ENCODE peak calls at places on chromosomes 7 and 10, in four cellular contexts. One of them, this sample, is unnamed.

GRCh38 chr10:20817646-20818045 is 79.5 kb downstream of the NEBL start:
- DNase-seq in glomerular endothelial cell: no peak
- DNase-seq in Calu3: no peak
- DNase-seq in GM13977: no peak
- DNase-seq in this sample: no peak

GRCh38 chr10:116947838-116948529 is 57.0 kb downstream of the SHTN1 start:
- DNase-seq in glomerular endothelial cell: peak
- DNase-seq in Calu3: peak
- DNase-seq in GM13977: no peak
- DNase-seq in this sample: no peak

GRCh38 chr7:102306916-102307677 is 20.4 kb downstream of the SH2B2 start:
- DNase-seq in glomerular endothelial cell: no peak
- DNase-seq in Calu3: no peak
- DNase-seq in GM13977: peak
- DNase-seq in this sample: peak

GRCh38 chr10:122207596-122207995 is 63.5 kb upstream of the BTBD16 start:
- DNase-seq in glomerular endothelial cell: no peak
- DNase-seq in Calu3: no peak
- DNase-seq in GM13977: no peak
- DNase-seq in this sample: no peak

GRCh38 chr10:5983813-5984212 is 6.5 kb upstream of the IL15RA start:
- DNase-seq in glomerular endothelial cell: no peak
- DNase-seq in Calu3: no peak
- DNase-seq in GM13977: no peak
- DNase-seq in this sample: no peak

GRCh38 chr10:4450981-4451501 is 375.0 kb upstream of the AKR1E2 start:
- DNase-seq in glomerular endothelial cell: peak
- DNase-seq in Calu3: no peak
- DNase-seq in GM13977: no peak
- DNase-seq in this sample: no peak

GRCh38 chr7:35992436-35992835 is 160.6 kb upstream of the EEPD1 start:
- DNase-seq in glomerular endothelial cell: no peak
- DNase-seq in Calu3: no peak
- DNase-seq in GM13977: no peak
- DNase-seq in this sample: no peak

GRCh38 chr7:128963327-128963757 is 25.6 kb downstream of the IRF5 start:
- DNase-seq in glomerular endothelial cell: no peak
- DNase-seq in Calu3: no peak
- DNase-seq in GM13977: peak
- DNase-seq in this sample: peak

GRCh38 chr10:124204726-124205125 is 111.3 kb upstream of the CHST15 start:
- DNase-seq in glomerular endothelial cell: no peak
- DNase-seq in Calu3: no peak
- DNase-seq in GM13977: no peak
- DNase-seq in this sample: no peak

GRCh38 chr7:151867912-151868804 is 8.8 kb downstream of the PRKAG2 start:
- DNase-seq in glomerular endothelial cell: no peak
- DNase-seq in Calu3: no peak
- DNase-seq in GM13977: no peak
- DNase-seq in this sample: no peak

GRCh38 chr10:113518816-113519591 is 33.8 kb upstream of the HABP2 start:
- DNase-seq in glomerular endothelial cell: no peak
- DNase-seq in Calu3: no peak
- DNase-seq in GM13977: no peak
- DNase-seq in this sample: no peak

GRCh38 chr10:24307173-24307572 is 98.2 kb downstream of the KIAA1217 start:
- DNase-seq in glomerular endothelial cell: no peak
- DNase-seq in Calu3: no peak
- DNase-seq in GM13977: no peak
- DNase-seq in this sample: no peak

GRCh38 chr7:102024005-102024768 is 206.8 kb downstream of the CUX1 start:
- DNase-seq in glomerular endothelial cell: no peak
- DNase-seq in Calu3: no peak
- DNase-seq in GM13977: no peak
- DNase-seq in this sample: no peak

GRCh38 chr7:103613655-103614642 is 167.9 kb upstream of the SLC26A5 start:
- DNase-seq in glomerular endothelial cell: no peak
- DNase-seq in Calu3: no peak
- DNase-seq in GM13977: no peak
- DNase-seq in this sample: no peak

GRCh38 chr7:37698782-37699181 is 15.2 kb downstream of the GPR141 start:
- DNase-seq in glomerular endothelial cell: no peak
- DNase-seq in Calu3: no peak
- DNase-seq in GM13977: no peak
- DNase-seq in this sample: no peak

GRCh38 chr10:2392145-2392812 is 655.0 kb upstream of the ADARB2 start:
- DNase-seq in glomerular endothelial cell: no peak
- DNase-seq in Calu3: no peak
- DNase-seq in GM13977: no peak
- DNase-seq in this sample: no peak

GRCh38 chr7:76424413-76425111 is at the start of gene ZP3:
- DNase-seq in glomerular endothelial cell: no peak
- DNase-seq in Calu3: no peak
- DNase-seq in GM13977: peak
- DNase-seq in this sample: peak

GRCh38 chr10:93075369-93076221 is 1.9 kb downstream of the CYP26A1 start:
- DNase-seq in glomerular endothelial cell: no peak
- DNase-seq in Calu3: no peak
- DNase-seq in GM13977: peak
- DNase-seq in this sample: peak

GRCh38 chr10:112461029-112461887 is 14.2 kb downstream of the VTI1A start:
- DNase-seq in glomerular endothelial cell: no peak
- DNase-seq in Calu3: no peak
- DNase-seq in GM13977: no peak
- DNase-seq in this sample: no peak

GRCh38 chr7:70775570-70776156 is 356.3 kb upstream of the GALNT17 start:
- DNase-seq in glomerular endothelial cell: no peak
- DNase-seq in Calu3: no peak
- DNase-seq in GM13977: no peak
- DNase-seq in this sample: peak

GRCh38 chr7:23332881-23333612 is 33.9 kb downstream of the MALSU1 start:
- DNase-seq in glomerular endothelial cell: no peak
- DNase-seq in Calu3: no peak
- DNase-seq in GM13977: no peak
- DNase-seq in this sample: no peak

GRCh38 chr7:1679326-1679965 is 9.4 kb downstream of the ELFN1 start:
- DNase-seq in glomerular endothelial cell: no peak
- DNase-seq in Calu3: no peak
- DNase-seq in GM13977: no peak
- DNase-seq in this sample: no peak

GRCh38 chr10:44575601-44576380 is 190.9 kb upstream of the CXCL12 start:
- DNase-seq in glomerular endothelial cell: no peak
- DNase-seq in Calu3: no peak
- DNase-seq in GM13977: no peak
- DNase-seq in this sample: no peak

GRCh38 chr7:118803-119376 is 73.5 kb upstream of the FAM20C start:
- DNase-seq in glomerular endothelial cell: no peak
- DNase-seq in Calu3: no peak
- DNase-seq in GM13977: no peak
- DNase-seq in this sample: no peak

GRCh38 chr7:22443370-22444180 is 56.4 kb downstream of the STEAP1B start:
- DNase-seq in glomerular endothelial cell: peak
- DNase-seq in Calu3: peak
- DNase-seq in GM13977: no peak
- DNase-seq in this sample: no peak

GRCh38 chr7:106068986-106069385 is 43.1 kb downstream of the SYPL1 start:
- DNase-seq in glomerular endothelial cell: no peak
- DNase-seq in Calu3: no peak
- DNase-seq in GM13977: no peak
- DNase-seq in this sample: no peak

GRCh38 chr7:30281263-30281662 is 3.1 kb upstream of the ZNRF2 start:
- DNase-seq in glomerular endothelial cell: no peak
- DNase-seq in Calu3: no peak
- DNase-seq in GM13977: no peak
- DNase-seq in this sample: no peak

GRCh38 chr7:7481801-7482200 is 53.9 kb downstream of the COL28A1 start:
- DNase-seq in glomerular endothelial cell: no peak
- DNase-seq in Calu3: no peak
- DNase-seq in GM13977: no peak
- DNase-seq in this sample: no peak

GRCh38 chr7:73706122-73707044 is 13.1 kb downstream of the STX1A start:
- DNase-seq in glomerular endothelial cell: no peak
- DNase-seq in Calu3: peak
- DNase-seq in GM13977: no peak
- DNase-seq in this sample: no peak

GRCh38 chr10:5943536-5943935 is 33.8 kb downstream of the IL15RA start:
- DNase-seq in glomerular endothelial cell: no peak
- DNase-seq in Calu3: peak
- DNase-seq in GM13977: no peak
- DNase-seq in this sample: no peak

GRCh38 chr7:5758753-5759330 is 22.6 kb downstream of the RNF216 start:
- DNase-seq in glomerular endothelial cell: no peak
- DNase-seq in Calu3: no peak
- DNase-seq in GM13977: no peak
- DNase-seq in this sample: no peak

This sample was measured in MM.1S.